ENCODE peak calls at places on chromosomes 2 and 18, in four cellular contexts. One of them, this sample, is unnamed.

GRCh38 chr2:240209493-240209892 is 69.0 kb upstream of the OTOS start:
- DNase-seq in right lobe of liver: peak; percentile 38
- DNase-seq in CD4-positive, alpha-beta T cell: no peak
- DNase-seq in upper lobe of right lung: peak; percentile 57
- DNase-seq in this sample: no peak

GRCh38 chr2:197161738-197162137 is 148.8 kb downstream of the ANKRD44 start:
- DNase-seq in right lobe of liver: no peak
- DNase-seq in CD4-positive, alpha-beta T cell: no peak
- DNase-seq in upper lobe of right lung: no peak
- DNase-seq in this sample: no peak

GRCh38 chr2:45793998-45794720 is 142.7 kb downstream of the PRKCE start:
- DNase-seq in right lobe of liver: no peak
- DNase-seq in CD4-positive, alpha-beta T cell: no peak
- DNase-seq in upper lobe of right lung: no peak
- DNase-seq in this sample: no peak

GRCh38 chr18:71304856-71305255 is 1016.0 kb downstream of the SOCS6 start:
- DNase-seq in right lobe of liver: no peak
- DNase-seq in CD4-positive, alpha-beta T cell: no peak
- DNase-seq in upper lobe of right lung: no peak
- DNase-seq in this sample: no peak

GRCh38 chr18:59265246-59266018 is 7.8 kb downstream of the RAX start:
- DNase-seq in right lobe of liver: no peak
- DNase-seq in CD4-positive, alpha-beta T cell: no peak
- DNase-seq in upper lobe of right lung: no peak
- DNase-seq in this sample: no peak

GRCh38 chr18:31102941-31103340 is 720 bp upstream of the DSC2 start:
- DNase-seq in right lobe of liver: no peak
- DNase-seq in CD4-positive, alpha-beta T cell: no peak
- DNase-seq in upper lobe of right lung: no peak
- DNase-seq in this sample: no peak

GRCh38 chr2:241507430-241508239 is 749 bp downstream of the STK25 start:
- DNase-seq in right lobe of liver: no peak
- DNase-seq in CD4-positive, alpha-beta T cell: no peak
- DNase-seq in upper lobe of right lung: peak; percentile 85
- DNase-seq in this sample: no peak

GRCh38 chr18:75143851-75144250 is 65.1 kb downstream of the PTGR3 start:
- DNase-seq in right lobe of liver: no peak
- DNase-seq in CD4-positive, alpha-beta T cell: no peak
- DNase-seq in upper lobe of right lung: no peak
- DNase-seq in this sample: peak; percentile 3

GRCh38 chr2:10243926-10244270 is 58.8 kb upstream of the HPCAL1 start:
- DNase-seq in right lobe of liver: peak; percentile 35
- DNase-seq in CD4-positive, alpha-beta T cell: no peak
- DNase-seq in upper lobe of right lung: peak; percentile 45
- DNase-seq in this sample: no peak

GRCh38 chr2:80073134-80073561 is 231.4 kb downstream of the LRRTM1 start:
- DNase-seq in right lobe of liver: no peak
- DNase-seq in CD4-positive, alpha-beta T cell: no peak
- DNase-seq in upper lobe of right lung: no peak
- DNase-seq in this sample: no peak

DNA sequence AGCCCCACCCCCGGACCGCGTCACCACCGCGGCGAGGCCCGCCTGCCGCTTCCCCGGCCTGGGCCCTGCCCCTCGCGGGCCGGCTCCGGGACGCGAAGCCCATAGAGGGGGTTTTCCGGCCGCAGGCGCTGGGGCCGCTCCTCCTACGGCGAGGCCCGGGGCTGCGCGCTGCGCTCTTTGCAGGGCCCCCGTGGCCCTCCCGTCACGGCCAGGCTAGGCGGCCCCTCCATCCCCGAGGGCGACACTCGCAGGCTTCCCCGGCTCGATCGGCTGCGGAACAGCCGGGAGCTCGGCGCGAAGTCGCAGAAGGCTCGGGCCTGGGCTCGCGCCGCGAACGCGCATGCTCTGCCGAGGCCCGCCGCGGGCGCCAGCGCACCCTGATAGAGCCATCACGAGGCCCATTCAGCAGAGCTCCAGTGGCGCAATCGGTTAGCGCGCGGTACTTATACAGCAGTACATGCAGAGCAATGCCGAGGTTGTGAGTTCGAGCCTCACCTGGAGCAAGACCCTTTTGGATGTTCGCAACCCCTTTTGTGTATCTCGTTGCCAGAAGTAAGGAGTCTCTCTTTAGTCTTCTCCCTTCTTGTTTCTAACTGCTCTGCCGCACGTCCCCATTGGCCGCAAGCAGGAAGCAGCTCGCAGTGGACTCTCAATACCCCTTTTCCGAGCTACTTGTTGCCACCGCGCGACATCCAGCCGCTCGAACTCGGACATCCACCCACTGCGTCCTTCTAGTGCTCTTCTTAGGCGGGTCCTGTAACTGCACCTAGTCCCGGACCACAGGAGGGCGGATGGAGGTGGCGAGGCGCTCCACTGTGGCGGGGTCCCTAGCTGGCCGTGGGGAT is 18.0 kb upstream of the HAAO start:
- DNase-seq in right lobe of liver: peak; percentile 96
- DNase-seq in CD4-positive, alpha-beta T cell: peak; percentile 95
- DNase-seq in upper lobe of right lung: peak; percentile 97
- DNase-seq in this sample: peak; percentile 96
- TF ChIP-seq CTCF in right lobe of liver: no peak
- TF ChIP-seq CTCF in CD4-positive, alpha-beta T cell: no peak
- TF ChIP-seq CTCF in upper lobe of right lung: peak; percentile 13
- TF ChIP-seq CTCF in this sample: no peak

DNA sequence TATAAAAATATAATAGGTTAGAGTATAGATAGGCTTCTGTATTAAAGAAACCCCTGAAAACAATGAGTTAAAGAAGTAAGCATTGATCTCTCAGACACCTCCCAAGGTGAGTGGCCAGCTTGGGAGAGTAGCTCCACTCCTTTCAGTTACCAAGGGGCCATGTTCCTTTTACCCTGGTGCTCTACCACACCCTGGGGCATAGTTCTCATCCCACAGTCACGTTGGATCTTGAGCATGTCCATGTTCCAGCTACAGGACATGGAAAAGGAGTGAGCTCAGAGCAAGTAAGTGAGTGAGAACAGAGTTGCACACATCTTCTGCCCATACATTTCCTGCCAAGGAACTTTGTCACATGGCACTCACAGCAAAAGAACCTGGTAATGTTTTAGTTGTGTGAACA is 325.9 kb upstream of the SLC39A10 start:
- DNase-seq in right lobe of liver: no peak
- DNase-seq in CD4-positive, alpha-beta T cell: no peak
- DNase-seq in upper lobe of right lung: no peak
- DNase-seq in this sample: no peak
- TF ChIP-seq CTCF in right lobe of liver: no peak
- TF ChIP-seq CTCF in CD4-positive, alpha-beta T cell: no peak
- TF ChIP-seq CTCF in upper lobe of right lung: no peak
- TF ChIP-seq CTCF in this sample: no peak

GRCh38 chr2:199765646-199766045 is 85.3 kb downstream of the FTCDNL1 start:
- DNase-seq in right lobe of liver: no peak
- DNase-seq in CD4-positive, alpha-beta T cell: no peak
- DNase-seq in upper lobe of right lung: no peak
- DNase-seq in this sample: no peak

GRCh38 chr2:199760574-199760973 is 90.4 kb downstream of the FTCDNL1 start:
- DNase-seq in right lobe of liver: no peak
- DNase-seq in CD4-positive, alpha-beta T cell: no peak
- DNase-seq in upper lobe of right lung: no peak
- DNase-seq in this sample: no peak

GRCh38 chr2:199764273-199764800 is 86.7 kb downstream of the FTCDNL1 start:
- DNase-seq in right lobe of liver: peak; percentile 49
- DNase-seq in CD4-positive, alpha-beta T cell: no peak
- DNase-seq in upper lobe of right lung: no peak
- DNase-seq in this sample: no peak
- TF ChIP-seq CTCF in right lobe of liver: no peak
- TF ChIP-seq CTCF in CD4-positive, alpha-beta T cell: no peak
- TF ChIP-seq CTCF in upper lobe of right lung: no peak
- TF ChIP-seq CTCF in this sample: no peak

GRCh38 chr2:174634130-174635014 is 36.8 kb upstream of the WIPF1 start:
- DNase-seq in right lobe of liver: no peak
- DNase-seq in CD4-positive, alpha-beta T cell: peak; percentile 21
- DNase-seq in upper lobe of right lung: peak; percentile 66
- DNase-seq in this sample: no peak
- TF ChIP-seq CTCF in right lobe of liver: no peak
- TF ChIP-seq CTCF in CD4-positive, alpha-beta T cell: no peak
- TF ChIP-seq CTCF in upper lobe of right lung: no peak
- TF ChIP-seq CTCF in this sample: no peak

GRCh38 chr2:231613655-231614558 is 21.2 kb downstream of the TEX44 start:
- DNase-seq in right lobe of liver: peak; percentile 74
- DNase-seq in CD4-positive, alpha-beta T cell: peak; percentile 34
- DNase-seq in upper lobe of right lung: peak; percentile 90
- DNase-seq in this sample: peak; percentile 89
- TF ChIP-seq CTCF in right lobe of liver: no peak
- TF ChIP-seq CTCF in CD4-positive, alpha-beta T cell: no peak
- TF ChIP-seq CTCF in upper lobe of right lung: peak; percentile 46
- TF ChIP-seq CTCF in this sample: peak; percentile 60

GRCh38 chr2:187299122-187299906 is 148.7 kb downstream of the CALCRL start:
- DNase-seq in right lobe of liver: no peak
- DNase-seq in CD4-positive, alpha-beta T cell: no peak
- DNase-seq in upper lobe of right lung: no peak
- DNase-seq in this sample: no peak
- TF ChIP-seq CTCF in right lobe of liver: peak; percentile 30
- TF ChIP-seq CTCF in CD4-positive, alpha-beta T cell: no peak
- TF ChIP-seq CTCF in upper lobe of right lung: peak; percentile 39
- TF ChIP-seq CTCF in this sample: no peak

GRCh38 chr18:61612517-61612916 is 279.3 kb downstream of the CDH20 start:
- DNase-seq in right lobe of liver: no peak
- DNase-seq in CD4-positive, alpha-beta T cell: no peak
- DNase-seq in upper lobe of right lung: no peak
- DNase-seq in this sample: no peak
- TF ChIP-seq CTCF in right lobe of liver: peak; percentile 25
- TF ChIP-seq CTCF in CD4-positive, alpha-beta T cell: no peak
- TF ChIP-seq CTCF in upper lobe of right lung: peak; percentile 16
- TF ChIP-seq CTCF in this sample: no peak

DNA sequence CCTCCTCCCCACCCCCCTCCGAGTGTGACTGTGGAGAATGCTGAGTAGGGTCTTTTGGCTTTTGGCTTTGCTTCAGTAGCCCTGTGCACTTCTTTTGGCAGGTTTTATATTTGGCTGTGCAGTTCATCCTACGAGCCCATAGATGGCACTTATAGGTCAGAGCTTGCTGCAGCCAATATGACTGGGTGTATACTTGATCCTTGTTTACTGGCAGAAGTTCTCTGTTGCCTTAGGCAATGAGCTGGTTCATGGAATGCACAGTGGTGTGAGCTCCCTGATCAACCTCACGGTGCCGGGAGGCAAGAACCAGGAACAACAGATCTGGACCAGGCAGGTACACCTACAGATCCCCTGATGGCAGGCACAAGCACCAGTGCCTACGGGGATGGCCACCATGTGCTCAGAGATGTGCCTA is 190.2 kb downstream of the KIAA1328 start:
- DNase-seq in right lobe of liver: no peak
- DNase-seq in CD4-positive, alpha-beta T cell: no peak
- DNase-seq in upper lobe of right lung: peak; percentile 19
- DNase-seq in this sample: no peak
- TF ChIP-seq CTCF in right lobe of liver: peak; percentile 37
- TF ChIP-seq CTCF in CD4-positive, alpha-beta T cell: no peak
- TF ChIP-seq CTCF in upper lobe of right lung: peak; percentile 15
- TF ChIP-seq CTCF in this sample: no peak

GRCh38 chr2:68901199-68901515 is 30.0 kb upstream of the BMP10 start:
- DNase-seq in right lobe of liver: no peak
- DNase-seq in CD4-positive, alpha-beta T cell: no peak
- DNase-seq in upper lobe of right lung: no peak
- DNase-seq in this sample: no peak
- TF ChIP-seq CTCF in right lobe of liver: no peak
- TF ChIP-seq CTCF in CD4-positive, alpha-beta T cell: no peak
- TF ChIP-seq CTCF in upper lobe of right lung: no peak
- TF ChIP-seq CTCF in this sample: no peak

This sample was measured in breast epithelium.